ENCODE peak calls at places on chromosomes 12 and 14, in eight cellular contexts. E is activated T-helper 1 cell treated with Interleukin-2 at 50 U/mL for 16 hours; C is hypothalamus; I is HTR-8/SVneo; O is GM13977; P is Kasumi-1; W is EL; N is activated naive CD4-positive, alpha-beta T cell. Z is an unnamed sample.

GRCh38 chr14:73633115-73633514 is 11.7 kb upstream of the DNAL1 start:
- DNase-seq in E (no peak), C (no peak), I (no peak), O (no peak), P (no peak), W (peak), N (no peak), Z (no peak)

GRCh38 chr12:22473212-22473611 is 71.1 kb downstream of the C2CD5 start:
- DNase-seq in E (no peak), C (no peak), I (no peak), O (no peak), P (no peak), W (no peak), N (no peak), Z (no peak)

GRCh38 chr12:113463746-113464743 is 7.6 kb downstream of the LHX5 start:
- DNase-seq in E (no peak), C (no peak), I (no peak), O (no peak), P (no peak), W (peak), N (no peak), Z (no peak)

GRCh38 chr12:92400006-92400405 is 254.4 kb upstream of the BTG1 start:
- DNase-seq in E (no peak), C (no peak), I (no peak), O (no peak), P (no peak), W (no peak), N (no peak), Z (no peak)

GRCh38 chr12:88600272-88600671 is 20.0 kb upstream of the KITLG start:
- DNase-seq in E (no peak), C (no peak), I (no peak), O (no peak), P (no peak), W (peak), N (no peak), Z (peak)

GRCh38 chr12:49538740-49539403 is at the start of gene KCNH3:
- DNase-seq in E (peak), C (peak), I (peak), O (peak), P (peak), W (peak), N (peak), Z (peak)

GRCh38 chr12:86389949-86390348 is 133.8 kb upstream of the MGAT4C start:
- DNase-seq in E (no peak), C (no peak), I (peak), O (no peak), P (no peak), W (no peak), N (no peak), Z (no peak)

GRCh38 chr14:64501326-64502171 is 2.1 kb downstream of the ZBTB25 start:
- DNase-seq in E (no peak), C (no peak), I (peak), O (no peak), P (no peak), W (peak), N (no peak), Z (peak)

GRCh38 chr12:106226884-106227640 is 20.8 kb downstream of the CKAP4 start:
- DNase-seq in E (no peak), C (peak), I (peak), O (peak), P (peak), W (peak), N (no peak), Z (peak)

GRCh38 chr12:126708492-126708896 is 1558.5 kb upstream of the TMEM132C start:
- DNase-seq in E (no peak), C (no peak), I (no peak), O (no peak), P (no peak), W (no peak), N (no peak), Z (no peak)

GRCh38 chr14:68088463-68088862 is 268.9 kb downstream of the RAD51B start:
- DNase-seq in E (no peak), C (no peak), I (no peak), O (no peak), P (no peak), W (no peak), N (no peak), Z (no peak)

GRCh38 chr14:32372154-32372553 is 43.1 kb downstream of the AKAP6 start:
- DNase-seq in E (no peak), C (no peak), I (no peak), O (no peak), P (no peak), W (peak), N (no peak), Z (peak)

GRCh38 chr12:116665666-116666304 is 72.1 kb downstream of the SPRING1 start:
- DNase-seq in E (no peak), C (no peak), I (no peak), O (no peak), P (no peak), W (no peak), N (no peak), Z (peak)

GRCh38 chr12:101581190-101581589 is 13.6 kb upstream of the MYBPC1 start:
- DNase-seq in E (no peak), C (no peak), I (no peak), O (no peak), P (no peak), W (no peak), N (no peak), Z (no peak)

GRCh38 chr12:1839464-1839863 is 19.1 kb downstream of the LRTM2 start:
- DNase-seq in E (no peak), C (no peak), I (no peak), O (no peak), P (no peak), W (no peak), N (no peak), Z (no peak)

GRCh38 chr14:69685716-69686115 is 74.3 kb downstream of the SUSD6 start:
- DNase-seq in E (no peak), C (peak), I (no peak), O (no peak), P (no peak), W (no peak), N (no peak), Z (no peak)

GRCh38 chr14:50941151-50941550 is 3.1 kb downstream of the PYGL start:
- DNase-seq in E (no peak), C (no peak), I (no peak), O (no peak), P (no peak), W (peak), N (no peak), Z (peak)

GRCh38 chr12:92253301-92253700 is 107.7 kb upstream of the BTG1 start:
- DNase-seq in E (no peak), C (no peak), I (no peak), O (no peak), P (no peak), W (no peak), N (no peak), Z (peak)

GRCh38 chr12:112325648-112326207 is 56.5 kb downstream of the HECTD4 start:
- DNase-seq in E (no peak), C (no peak), I (no peak), O (no peak), P (no peak), W (no peak), N (no peak), Z (no peak)

GRCh38 chr14:90626550-90626949 is 189.7 kb downstream of the TTC7B start:
- DNase-seq in E (no peak), C (no peak), I (no peak), O (no peak), P (no peak), W (no peak), N (no peak), Z (no peak)

GRCh38 chr14:20657216-20658211 is 16.0 kb upstream of the OR6S1 start:
- DNase-seq in E (no peak), C (no peak), I (no peak), O (no peak), P (no peak), W (peak), N (no peak), Z (peak)

GRCh38 chr12:15151141-15152091 is 69.8 kb downstream of the RERG start:
- DNase-seq in E (no peak), C (no peak), I (no peak), O (no peak), P (no peak), W (no peak), N (no peak), Z (no peak)

GRCh38 chr14:100654814-100655795 is 67.9 kb upstream of the BEGAIN start:
- DNase-seq in E (peak), C (peak), I (no peak), O (peak), P (no peak), W (no peak), N (peak), Z (no peak)

GRCh38 chr12:100375023-100375737 is 18.3 kb downstream of the SLC17A8 start:
- DNase-seq in E (no peak), C (peak), I (no peak), O (no peak), P (no peak), W (peak), N (no peak), Z (no peak)

GRCh38 chr12:60335765-60336164 is 739.9 kb downstream of the SLC16A7 start:
- DNase-seq in E (no peak), C (no peak), I (peak), O (no peak), P (no peak), W (peak), N (no peak), Z (peak)

GRCh38 chr14:67370830-67371229 is 10.7 kb downstream of the EIF2S1 start:
- DNase-seq in E (no peak), C (no peak), I (no peak), O (no peak), P (no peak), W (peak), N (no peak), Z (no peak)

GRCh38 chr12:75985566-75985965 is 46.0 kb downstream of the PHLDA1 start:
- DNase-seq in E (no peak), C (no peak), I (no peak), O (no peak), P (no peak), W (no peak), N (no peak), Z (no peak)

GRCh38 chr12:131915774-131916173 is 13.3 kb upstream of the PUS1 start:
- DNase-seq in E (no peak), C (no peak), I (no peak), O (no peak), P (no peak), W (no peak), N (no peak), Z (no peak)

GRCh38 chr14:90828642-90829487 is 12.6 kb upstream of the TTC7B start:
- DNase-seq in E (no peak), C (peak), I (no peak), O (peak), P (no peak), W (no peak), N (no peak), Z (no peak)

GRCh38 chr12:94951071-94951639 is 52.3 kb downstream of the NDUFA12 start:
- DNase-seq in E (no peak), C (no peak), I (no peak), O (no peak), P (no peak), W (no peak), N (no peak), Z (no peak)